ENCODE peak calls at places on chromosomes 2 and 18, in nine cellular contexts. H is AG20443, I is brain microvascular endothelial cell, Y is glomerular endothelial cell, F is T47D, Q is head of caudate nucleus, M is K562, A is GM23248, R is adrenal gland. U is an unnamed sample.

GRCh38 chr2:181300600-181301291 is 156.4 kb upstream of the ITGA4 start:
- DNase-seq in H (no peak), I (no peak), Y (no peak), F (no peak), Q (no peak), M (no peak), A (no peak), R (no peak), U (no peak)

GRCh38 chr2:194526121-194526520 is 1130.9 kb upstream of the SLC39A10 start:
- DNase-seq in H (no peak), I (no peak), Y (no peak), F (no peak), Q (no peak), M (no peak), A (no peak), R (no peak), U (no peak)

GRCh38 chr2:134405641-134406081 is 151.8 kb downstream of the MGAT5 start:
- DNase-seq in H (no peak), I (no peak), Y (no peak), F (no peak), Q (no peak), M (no peak), A (peak), R (no peak), U (no peak)

GRCh38 chr2:218010838-218011616 is 8.2 kb upstream of the TNS1 start:
- DNase-seq in H (no peak), I (no peak), Y (no peak), F (no peak), Q (no peak), M (no peak), A (no peak), R (no peak), U (no peak)

GRCh38 chr2:144524190-144524957 is 4.5 kb upstream of the ZEB2 start:
- DNase-seq in H (peak), I (no peak), Y (no peak), F (no peak), Q (peak), M (peak), A (peak), R (peak), U (peak)

GRCh38 chr2:199336546-199336945 is 121.2 kb downstream of the SATB2 start:
- DNase-seq in H (no peak), I (no peak), Y (no peak), F (no peak), Q (no peak), M (no peak), A (peak), R (no peak), U (no peak)

GRCh38 chr18:39862341-39862740 is 2092.7 kb upstream of the PIK3C3 start:
- DNase-seq in H (no peak), I (no peak), Y (no peak), F (no peak), Q (no peak), M (no peak), A (peak), R (no peak), U (no peak)

GRCh38 chr2:145777297-145777696 is 1257.4 kb upstream of the ZEB2 start:
- DNase-seq in H (no peak), I (peak), Y (no peak), F (no peak), Q (no peak), M (peak), A (peak), R (no peak), U (no peak)

GRCh38 chr2:191311627-191312026 is 66.4 kb downstream of the MYO1B start:
- DNase-seq in H (peak), I (peak), Y (no peak), F (no peak), Q (no peak), M (no peak), A (peak), R (no peak), U (no peak)

GRCh38 chr18:27685807-27686412 is 491.0 kb downstream of the CDH2 start:
- DNase-seq in H (peak), I (peak), Y (peak), F (peak), Q (no peak), M (no peak), A (peak), R (peak), U (no peak)

GRCh38 chr2:32721376-32721775 is 93.5 kb downstream of the TTC27 start:
- DNase-seq in H (no peak), I (no peak), Y (no peak), F (no peak), Q (no peak), M (peak), A (no peak), R (no peak), U (no peak)

GRCh38 chr2:188598551-188598950 is 306.9 kb downstream of the GULP1 start:
- DNase-seq in H (no peak), I (no peak), Y (no peak), F (no peak), Q (no peak), M (no peak), A (no peak), R (no peak), U (no peak)

GRCh38 chr2:61689526-61689925 is 151.4 kb upstream of the XPO1 start:
- DNase-seq in H (peak), I (no peak), Y (no peak), F (no peak), Q (no peak), M (no peak), A (peak), R (no peak), U (no peak)

U was measured in posterior cingulate gyrus.